ENCODE peak calls at places on chromosome 15, in four cellular contexts. One of them, this sample, is unnamed. For H3K9me3, the result is how much of the 10 kb centered on the place peaks cover.

GRCh38 chr15:67063689-67064606 is 1.5 kb upstream of the SMAD3 start:
- DNase-seq in lower lobe of right lung: peak
- DNase-seq in CD4-positive, alpha-beta T cell: no peak
- DNase-seq in heart right ventricle: peak
- DNase-seq in this sample: peak

GRCh38 chr15:28881170-28881569 is 4.6 kb upstream of the APBA2 start:
- DNase-seq in heart right ventricle: no peak
- DNase-seq in CD4-positive, alpha-beta T cell: no peak
- DNase-seq in lower lobe of right lung: no peak
- DNase-seq in this sample: no peak

GRCh38 chr15:67543348-67543718 is 830 bp downstream of the MAP2K5 start:
- DNase-seq in heart right ventricle: no peak
- DNase-seq in lower lobe of right lung: no peak
- DNase-seq in CD4-positive, alpha-beta T cell: no peak
- DNase-seq in this sample: no peak

GRCh38 chr15:55968923-55969322 is 24.5 kb downstream of the NEDD4 start:
- DNase-seq in heart right ventricle: no peak
- DNase-seq in CD4-positive, alpha-beta T cell: no peak
- DNase-seq in lower lobe of right lung: no peak
- DNase-seq in this sample: no peak

GRCh38 chr15:38474155-38474757 is 20.3 kb downstream of the FAM98B start:
- DNase-seq in lower lobe of right lung: no peak
- DNase-seq in CD4-positive, alpha-beta T cell: no peak
- DNase-seq in heart right ventricle: no peak
- DNase-seq in this sample: no peak

GRCh38 chr15:77571741-77572140 is 61.0 kb downstream of the LINGO1 start:
- DNase-seq in CD4-positive, alpha-beta T cell: no peak
- DNase-seq in heart right ventricle: no peak
- DNase-seq in lower lobe of right lung: no peak
- DNase-seq in this sample: peak

GRCh38 chr15:77266708-77267387 is 153.1 kb downstream of the PEAK1 start:
- DNase-seq in CD4-positive, alpha-beta T cell: no peak
- DNase-seq in lower lobe of right lung: no peak
- DNase-seq in heart right ventricle: no peak
- DNase-seq in this sample: no peak

GRCh38 chr15:92629276-92629974 is 26.1 kb downstream of the FAM174B start:
- DNase-seq in heart right ventricle: no peak
- DNase-seq in CD4-positive, alpha-beta T cell: no peak
- DNase-seq in lower lobe of right lung: no peak
- DNase-seq in this sample: no peak

GRCh38 chr15:35654334-35654733 is 108.4 kb upstream of the DPH6 start:
- DNase-seq in lower lobe of right lung: no peak
- DNase-seq in CD4-positive, alpha-beta T cell: no peak
- DNase-seq in heart right ventricle: no peak
- DNase-seq in this sample: no peak

GRCh38 chr15:31871887-31872281 is 158.4 kb upstream of the CHRNA7 start:
- DNase-seq in heart right ventricle: no peak
- DNase-seq in lower lobe of right lung: no peak
- DNase-seq in CD4-positive, alpha-beta T cell: no peak
- DNase-seq in this sample: no peak

GRCh38 chr15:47743886-47744285 is 26.6 kb downstream of the SEMA6D start:
- DNase-seq in CD4-positive, alpha-beta T cell: no peak
- DNase-seq in lower lobe of right lung: no peak
- DNase-seq in heart right ventricle: no peak
- DNase-seq in this sample: no peak

GRCh38 chr15:41886741-41887140 is 7.1 kb downstream of the SPTBN5 start:
- DNase-seq in heart right ventricle: no peak
- DNase-seq in CD4-positive, alpha-beta T cell: no peak
- DNase-seq in lower lobe of right lung: no peak
- DNase-seq in this sample: no peak

GRCh38 chr15:28169361-28169760 is 70.2 kb upstream of the OCA2 start:
- DNase-seq in heart right ventricle: no peak
- DNase-seq in lower lobe of right lung: no peak
- DNase-seq in CD4-positive, alpha-beta T cell: no peak
- DNase-seq in this sample: no peak

GRCh38 chr15:89469331-89470107 is 26.9 kb downstream of the RHCG start:
- DNase-seq in CD4-positive, alpha-beta T cell: no peak
- DNase-seq in lower lobe of right lung: no peak
- DNase-seq in heart right ventricle: no peak
- DNase-seq in this sample: no peak

GRCh38 chr15:86743283-86743903 is 663.7 kb downstream of the AGBL1 start:
- DNase-seq in lower lobe of right lung: no peak
- DNase-seq in heart right ventricle: peak
- DNase-seq in CD4-positive, alpha-beta T cell: peak
- DNase-seq in this sample: no peak

GRCh38 chr15:55526559-55527036 is 18.6 kb upstream of the DNAAF4 start:
- DNase-seq in lower lobe of right lung: no peak
- DNase-seq in CD4-positive, alpha-beta T cell: no peak
- DNase-seq in heart right ventricle: no peak
- DNase-seq in this sample: no peak

GRCh38 chr15:84992157-84992940 is 10.7 kb downstream of the PDE8A start:
- DNase-seq in CD4-positive, alpha-beta T cell: no peak
- DNase-seq in lower lobe of right lung: no peak
- DNase-seq in heart right ventricle: no peak
- DNase-seq in this sample: no peak

GRCh38 chr15:28037969-28038640 is 61.0 kb downstream of the OCA2 start:
- DNase-seq in heart right ventricle: no peak
- DNase-seq in lower lobe of right lung: no peak
- DNase-seq in CD4-positive, alpha-beta T cell: no peak
- DNase-seq in this sample: no peak

GRCh38 chr15:63948971-63949370 is 97.3 kb downstream of the DAPK2 start:
- DNase-seq in heart right ventricle: no peak
- DNase-seq in lower lobe of right lung: no peak
- DNase-seq in CD4-positive, alpha-beta T cell: no peak
- DNase-seq in this sample: no peak

GRCh38 chr15:32041294-32041693 is 11.0 kb downstream of the CHRNA7 start:
- DNase-seq in heart right ventricle: no peak
- DNase-seq in CD4-positive, alpha-beta T cell: no peak
- DNase-seq in lower lobe of right lung: no peak
- DNase-seq in this sample: no peak

GRCh38 chr15:67691450-67691849 is 133.9 kb upstream of the SKOR1 start:
- DNase-seq in CD4-positive, alpha-beta T cell: no peak
- DNase-seq in heart right ventricle: no peak
- DNase-seq in lower lobe of right lung: no peak
- DNase-seq in this sample: no peak

GRCh38 chr15:47484119-47484518 is 233.2 kb upstream of the SEMA6D start:
- DNase-seq in heart right ventricle: no peak
- DNase-seq in CD4-positive, alpha-beta T cell: no peak
- DNase-seq in lower lobe of right lung: no peak
- DNase-seq in this sample: no peak

GRCh38 chr15:68230157-68231100 is 901 bp upstream of the CLN6 start:
- DNase-seq in lower lobe of right lung: no peak
- DNase-seq in CD4-positive, alpha-beta T cell: no peak
- DNase-seq in heart right ventricle: no peak
- DNase-seq in this sample: no peak

GRCh38 chr15:77836116-77836798 is 203.5 kb upstream of the LINGO1 start:
- DNase-seq in heart right ventricle: no peak
- DNase-seq in CD4-positive, alpha-beta T cell: no peak
- DNase-seq in lower lobe of right lung: no peak
- DNase-seq in this sample: no peak

GRCh38 chr15:40451497-40452158 is 10.9 kb downstream of the BAHD1 start:
- DNase-seq in CD4-positive, alpha-beta T cell: no peak
- DNase-seq in heart right ventricle: no peak
- DNase-seq in lower lobe of right lung: no peak
- DNase-seq in this sample: no peak

GRCh38 chr15:43517354-43518072 is at the start of gene MAP1A:
- DNase-seq in heart right ventricle: peak
- DNase-seq in lower lobe of right lung: no peak
- DNase-seq in CD4-positive, alpha-beta T cell: no peak
- DNase-seq in this sample: no peak

GRCh38 chr15:43390723-43391122 is 19.8 kb downstream of the TUBGCP4 start:
- DNase-seq in heart right ventricle: no peak
- DNase-seq in CD4-positive, alpha-beta T cell: no peak
- DNase-seq in lower lobe of right lung: no peak
- DNase-seq in this sample: no peak

GRCh38 chr15:65219137-65219536 is 7.9 kb upstream of the CILP start:
- DNase-seq in heart right ventricle: no peak
- DNase-seq in CD4-positive, alpha-beta T cell: no peak
- DNase-seq in lower lobe of right lung: no peak
- DNase-seq in this sample: no peak

GRCh38 chr15:31487811-31488436 is 161.3 kb downstream of the KLF13 start:
- DNase-seq in CD4-positive, alpha-beta T cell: no peak
- DNase-seq in lower lobe of right lung: no peak
- DNase-seq in heart right ventricle: no peak
- DNase-seq in this sample: no peak

GRCh38 chr15:36844453-36845094 is 255.8 kb downstream of the MEIS2 start:
- DNase-seq in CD4-positive, alpha-beta T cell: no peak
- DNase-seq in heart right ventricle: no peak
- DNase-seq in lower lobe of right lung: no peak
- DNase-seq in this sample: no peak

DNA sequence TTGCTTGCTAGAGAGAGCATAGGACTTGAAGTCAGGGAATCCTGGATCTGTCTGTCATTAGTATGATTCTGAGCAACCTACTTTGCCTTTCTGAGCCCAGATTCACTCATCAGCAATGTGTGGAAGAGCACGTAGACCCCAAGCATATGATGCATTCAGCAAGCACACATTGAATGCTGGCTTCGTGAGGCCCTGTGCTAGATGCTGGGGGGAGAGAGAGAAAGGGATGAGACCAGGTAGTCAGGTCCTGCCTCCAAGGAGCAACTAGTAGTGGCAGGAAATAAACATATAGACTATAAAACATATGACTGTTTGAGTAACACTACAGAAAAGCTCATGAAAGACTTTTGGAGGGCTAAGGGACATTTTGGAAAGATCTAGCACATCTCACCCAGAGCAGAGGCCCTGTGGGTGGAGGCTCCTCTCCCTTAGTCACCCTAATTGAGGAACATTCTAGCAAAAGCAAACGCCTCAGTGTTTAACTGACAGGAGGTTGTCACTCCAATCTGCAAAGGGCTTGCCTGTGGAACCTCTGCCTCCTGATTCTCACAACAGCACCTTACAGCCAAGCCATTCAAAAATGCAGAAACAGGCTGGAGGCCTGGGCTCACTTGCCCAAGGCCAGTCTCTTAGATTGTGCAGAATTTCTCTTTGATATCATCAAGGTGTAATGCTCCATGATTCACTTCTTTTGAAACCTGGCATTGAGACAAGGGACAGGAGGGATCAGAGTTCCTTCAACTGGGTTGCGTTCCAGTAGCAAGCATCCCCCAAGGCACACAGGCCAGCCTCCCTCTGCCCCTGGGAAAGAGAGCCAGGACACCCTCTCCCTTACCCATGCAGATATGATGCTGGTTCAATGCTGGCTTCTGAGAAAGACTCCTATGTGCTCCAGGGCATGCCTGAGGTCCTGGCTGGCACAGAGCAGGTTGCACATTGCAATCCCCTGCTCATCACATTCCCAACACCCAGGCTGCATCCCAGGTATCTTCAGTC is 26.1 kb downstream of the STARD5 start:
- DNase-seq in lower lobe of right lung: no peak
- DNase-seq in heart right ventricle: no peak
- DNase-seq in CD4-positive, alpha-beta T cell: no peak
- DNase-seq in this sample: no peak
- H3K9me3 ChIP-seq in lower lobe of right lung: under half
- H3K9me3 ChIP-seq in heart right ventricle: under half
- H3K9me3 ChIP-seq in CD4-positive, alpha-beta T cell: under half
- H3K9me3 ChIP-seq in this sample: under half

DNA sequence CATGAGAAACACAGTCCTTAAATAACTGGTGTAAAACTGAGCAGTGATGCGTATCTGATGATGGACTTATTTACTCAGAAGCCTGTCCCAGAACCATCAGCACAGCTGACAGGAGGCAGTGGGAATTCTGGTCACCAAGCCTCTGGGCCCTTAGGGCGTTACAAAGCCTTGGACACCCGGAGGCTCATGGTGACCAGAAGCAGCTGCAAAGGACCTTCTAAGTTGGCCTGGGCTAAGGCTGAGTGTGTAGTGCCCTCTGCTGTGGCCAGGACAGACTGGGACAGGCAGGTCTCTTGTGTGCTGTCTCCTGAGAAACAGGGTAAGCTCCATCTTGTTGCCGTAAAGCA is 168.9 kb downstream of the ATP10A start:
- DNase-seq in CD4-positive, alpha-beta T cell: no peak
- DNase-seq in lower lobe of right lung: no peak
- DNase-seq in heart right ventricle: no peak
- DNase-seq in this sample: no peak
- H3K9me3 ChIP-seq in CD4-positive, alpha-beta T cell: under half
- H3K9me3 ChIP-seq in lower lobe of right lung: under half
- H3K9me3 ChIP-seq in heart right ventricle: under half
- H3K9me3 ChIP-seq in this sample: under half

GRCh38 chr15:49946681-49947080 is 172.4 kb downstream of the ATP8B4 start:
- DNase-seq in CD4-positive, alpha-beta T cell: no peak
- DNase-seq in lower lobe of right lung: no peak
- DNase-seq in heart right ventricle: no peak
- DNase-seq in this sample: no peak
- H3K9me3 ChIP-seq in CD4-positive, alpha-beta T cell: under half
- H3K9me3 ChIP-seq in lower lobe of right lung: under half
- H3K9me3 ChIP-seq in heart right ventricle: half or more
- H3K9me3 ChIP-seq in this sample: under half

GRCh38 chr15:69924531-69924930 is 173.2 kb downstream of the TLE3 start:
- DNase-seq in heart right ventricle: no peak
- DNase-seq in lower lobe of right lung: no peak
- DNase-seq in CD4-positive, alpha-beta T cell: no peak
- DNase-seq in this sample: no peak
- H3K9me3 ChIP-seq in heart right ventricle: under half
- H3K9me3 ChIP-seq in lower lobe of right lung: under half
- H3K9me3 ChIP-seq in CD4-positive, alpha-beta T cell: under half
- H3K9me3 ChIP-seq in this sample: under half

GRCh38 chr15:52797625-52798501 is 7.7 kb upstream of the ONECUT1 start:
- DNase-seq in heart right ventricle: no peak
- DNase-seq in CD4-positive, alpha-beta T cell: no peak
- DNase-seq in lower lobe of right lung: no peak
- DNase-seq in this sample: no peak
- H3K9me3 ChIP-seq in heart right ventricle: under half
- H3K9me3 ChIP-seq in CD4-positive, alpha-beta T cell: under half
- H3K9me3 ChIP-seq in lower lobe of right lung: under half
- H3K9me3 ChIP-seq in this sample: under half

GRCh38 chr15:33226559-33227181 is 32.2 kb upstream of the FMN1 start:
- DNase-seq in lower lobe of right lung: no peak
- DNase-seq in heart right ventricle: no peak
- DNase-seq in CD4-positive, alpha-beta T cell: peak
- DNase-seq in this sample: peak
- H3K9me3 ChIP-seq in lower lobe of right lung: under half
- H3K9me3 ChIP-seq in heart right ventricle: under half
- H3K9me3 ChIP-seq in CD4-positive, alpha-beta T cell: under half
- H3K9me3 ChIP-seq in this sample: under half

This sample was measured in left lung.